ENCODE peak calls at places on chromosome 6, in ten cellular contexts. P, R, Q, E, U, M, S, L, C and F are unnamed samples.

GRCh38 chr6:105787747-105788146 is 298.4 kb upstream of the PRDM1 start:
- DNase-seq in P (no peak), R (no peak), Q (no peak), E (no peak), U (no peak), M (no peak), S (no peak), L (no peak), C (no peak), F (no peak)

GRCh38 chr6:42402184-42402583 is 49.5 kb downstream of the TRERF1 start:
- DNase-seq in P (peak; percentile 38), R (peak; percentile 74), Q (peak; percentile 56), E (no peak), U (no peak), M (peak; percentile 41), S (no peak), L (no peak), C (no peak), F (peak; percentile 44)

GRCh38 chr6:148550569-148550968 is 196.3 kb upstream of the UST start:
- DNase-seq in P (peak; percentile 79), R (no peak), Q (no peak), E (no peak), U (no peak), M (no peak), S (no peak), L (no peak), C (no peak), F (peak; percentile 74)

GRCh38 chr6:31967926-31968320 is 4.0 kb downstream of the DXO start:
- DNase-seq in P (no peak), R (no peak), Q (no peak), E (no peak), U (no peak), M (no peak), S (no peak), L (no peak), C (no peak), F (no peak)

GRCh38 chr6:97668716-97669115 is 385.7 kb upstream of the MMS22L start:
- DNase-seq in P (no peak), R (peak; percentile 12), Q (no peak), E (no peak), U (no peak), M (no peak), S (no peak), L (no peak), C (peak; percentile 52), F (no peak)

GRCh38 chr6:108714012-108714773 is 134.0 kb upstream of the ARMC2 start:
- DNase-seq in P (peak; percentile 82), R (no peak), Q (peak; percentile 69), E (peak; percentile 70), U (peak; percentile 43), M (no peak), S (no peak), L (peak; percentile 75), C (no peak), F (peak; percentile 88)

GRCh38 chr6:88141641-88142298 is 24.4 kb downstream of the CNR1 start:
- DNase-seq in P (no peak), R (peak; percentile 84), Q (no peak), E (no peak), U (no peak), M (no peak), S (no peak), L (no peak), C (no peak), F (no peak)

GRCh38 chr6:167906899-167907298 is 80.2 kb downstream of the AFDN start:
- DNase-seq in P (peak; percentile 39), R (no peak), Q (no peak), E (no peak), U (no peak), M (no peak), S (no peak), L (no peak), C (peak; percentile 83), F (no peak)

GRCh38 chr6:148857817-148858390 is 111.1 kb downstream of the UST start:
- DNase-seq in P (no peak), R (no peak), Q (peak; percentile 96), E (no peak), U (no peak), M (no peak), S (no peak), L (no peak), C (no peak), F (no peak)

GRCh38 chr6:19492631-19493030 is 344.5 kb upstream of the ID4 start:
- DNase-seq in P (no peak), R (no peak), Q (no peak), E (no peak), U (no peak), M (no peak), S (no peak), L (no peak), C (no peak), F (no peak)